ENCODE peak calls at places on chromosomes 4 and X, in seven cellular contexts. S is IMR-90, U is H1, D is H9, N is mesendoderm, B is mesenchymal stem cell, O is trophoblast cell. M is an unnamed sample.

GRCh38 chrX:53116101-53116500 is 22.2 kb downstream of the KANTR start:
- DNase-seq in S (peak), U (no peak), D (no peak), N (no peak), B (peak), O (no peak), M (no peak)

GRCh38 chr4:113294910-113295309 is 245.5 kb downstream of the ANK2 start:
- DNase-seq in S (no peak), U (no peak), D (no peak), N (no peak), B (no peak), O (no peak), M (no peak)

GRCh38 chrX:10404435-10404834 is 215.9 kb downstream of the MID1 start:
- DNase-seq in S (peak), U (no peak), D (no peak), N (no peak), B (no peak), O (no peak), M (no peak)

GRCh38 chrX:12471061-12471460 is 320.2 kb upstream of the PRPS2 start:
- DNase-seq in S (no peak), U (no peak), D (no peak), N (no peak), B (no peak), O (no peak), M (no peak)

GRCh38 chr4:80134936-80135701 is 62.1 kb upstream of the ANTXR2 start:
- DNase-seq in S (peak), U (no peak), D (no peak), N (peak), B (no peak), O (peak), M (no peak)

GRCh38 chrX:1150569-1151347 is 61.7 kb downstream of the CRLF2 start:
- DNase-seq in S (no peak), U (no peak), D (peak), N (no peak), B (no peak), O (no peak), M (no peak)

GRCh38 chr4:118955515-118955914 is 66.9 kb downstream of the SYNPO2 start:
- DNase-seq in S (no peak), U (no peak), D (no peak), N (no peak), B (no peak), O (no peak), M (no peak)

GRCh38 chrX:79413009-79413408 is 45.9 kb upstream of the ITM2A start:
- DNase-seq in S (peak), U (no peak), D (no peak), N (peak), B (no peak), O (no peak), M (no peak)

GRCh38 chr4:168887809-168888208 is 122.2 kb downstream of the CBR4 start:
- DNase-seq in S (no peak), U (no peak), D (no peak), N (peak), B (no peak), O (no peak), M (no peak)

GRCh38 chrX:23511783-23512182 is 155.5 kb upstream of the PRDX4 start:
- DNase-seq in S (no peak), U (no peak), D (no peak), N (no peak), B (no peak), O (no peak), M (no peak)

GRCh38 chrX:23513121-23513520 is 154.2 kb upstream of the PRDX4 start:
- DNase-seq in S (no peak), U (no peak), D (peak), N (peak), B (no peak), O (no peak), M (no peak)

GRCh38 chrX:23515028-23515427 is 152.3 kb upstream of the PRDX4 start:
- DNase-seq in S (no peak), U (no peak), D (no peak), N (no peak), B (no peak), O (no peak), M (no peak)

GRCh38 chrX:23509256-23509655 is 158.0 kb upstream of the PRDX4 start:
- DNase-seq in S (no peak), U (no peak), D (peak), N (peak), B (no peak), O (no peak), M (no peak)

DNA sequence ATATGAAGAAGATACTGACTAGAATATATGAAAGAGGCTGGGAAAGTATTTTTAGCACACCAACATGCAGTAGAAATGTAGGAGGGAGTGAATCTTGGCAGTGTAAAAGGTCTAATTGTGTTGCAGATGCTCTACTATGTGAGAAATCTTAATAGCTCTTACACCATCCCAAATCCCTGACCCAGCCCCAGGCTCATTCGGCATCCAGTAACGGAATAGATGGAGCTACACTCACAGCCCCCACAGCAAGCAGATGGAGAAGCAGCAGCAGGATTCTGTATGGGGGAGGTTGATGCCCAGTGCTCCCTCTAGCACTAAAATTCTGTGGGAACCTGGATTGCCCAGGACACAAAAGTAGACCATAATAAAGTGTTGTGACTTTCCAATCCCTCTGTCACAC is 153.2 kb upstream of the PRDX4 start:
- DNase-seq in S (no peak), U (no peak), D (no peak), N (no peak), B (no peak), O (no peak), M (no peak)
- H2BK5ac ChIP-seq in S (no peak), U (peak), D (no peak), N (no peak), B (no peak), O (no peak), M (no peak)

DNA sequence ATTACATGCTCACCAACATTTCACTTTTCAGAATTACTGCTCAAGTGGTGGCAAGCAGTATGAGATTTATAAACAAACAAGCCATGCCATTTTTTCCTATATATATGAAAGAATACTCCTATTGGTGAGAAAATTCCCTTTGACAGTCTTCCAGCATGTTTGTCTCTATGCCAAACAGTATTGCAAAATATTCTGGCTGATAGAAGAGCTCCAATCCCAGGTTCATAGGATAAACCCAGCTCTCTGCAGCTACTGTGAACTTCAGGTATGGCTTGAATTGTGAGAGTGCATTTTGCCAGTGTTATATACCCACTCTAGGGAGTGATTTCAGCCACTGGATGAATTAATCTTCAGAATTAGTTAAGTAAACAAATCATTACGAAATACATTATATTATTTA is 108.8 kb downstream of the MAGEC2 start:
- DNase-seq in S (no peak), U (no peak), D (no peak), N (no peak), B (no peak), O (no peak), M (no peak)
- H2BK120ac ChIP-seq in S (no peak), U (no peak), D (no peak), N (no peak), B (no peak), O (no peak), M (no peak)

GRCh38 chrX:46865281-46865680 is 28.4 kb downstream of the RP2 start:
- DNase-seq in S (peak), U (no peak), D (no peak), N (peak), B (peak), O (no peak), M (no peak)
- H2BK5ac ChIP-seq in S (peak), U (no peak), D (no peak), N (no peak), B (no peak), O (no peak), M (no peak)

DNA sequence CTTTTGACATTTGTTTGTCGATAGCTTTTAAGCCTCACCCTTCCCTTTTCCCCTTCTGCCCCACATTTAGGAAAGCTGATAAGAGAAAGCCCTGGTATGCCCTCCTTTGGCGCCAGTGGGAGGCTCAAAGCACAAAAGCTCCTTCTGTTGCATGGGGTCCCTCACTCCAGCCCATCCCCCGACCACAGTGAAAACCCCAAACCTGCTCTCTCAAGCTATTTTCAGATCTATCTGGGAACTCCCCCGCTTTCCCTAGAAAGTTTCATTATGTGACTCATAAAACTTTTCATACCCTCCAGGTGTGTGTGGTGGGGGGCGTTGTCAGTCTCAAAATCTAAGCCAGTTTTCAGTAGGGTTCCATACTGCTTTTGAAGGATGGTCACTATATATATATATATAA is 259.0 kb upstream of the PCDH7 start:
- DNase-seq in S (no peak), U (peak), D (peak), N (peak), B (no peak), O (no peak), M (no peak)
- H2BK120ac ChIP-seq in S (no peak), U (no peak), D (no peak), N (no peak), B (no peak), O (no peak), M (no peak)

DNA sequence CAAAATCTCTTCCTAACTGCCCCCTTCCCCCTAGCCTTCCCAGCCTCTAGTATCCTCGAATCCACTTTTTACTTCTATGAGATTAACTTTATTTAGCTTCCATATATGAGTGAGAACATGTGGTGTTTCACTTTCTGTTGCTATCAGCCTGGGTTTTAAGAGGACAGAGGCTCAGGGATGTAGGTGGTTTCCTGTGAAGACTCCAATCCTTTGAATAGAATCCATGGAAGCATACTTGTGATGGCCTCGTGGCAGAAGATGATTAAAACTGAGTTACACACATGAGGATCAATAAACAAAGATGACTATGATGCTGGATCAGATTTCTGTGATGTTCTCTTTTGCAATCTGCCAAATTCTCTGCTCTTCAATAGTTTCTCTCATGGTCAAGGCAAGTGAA is 29.8 kb downstream of the CD99L2 start:
- DNase-seq in S (peak), U (no peak), D (no peak), N (no peak), B (no peak), O (no peak), M (no peak)
- H2BK5ac ChIP-seq in S (no peak), U (no peak), D (no peak), N (no peak), B (no peak), O (no peak), M (no peak)

GRCh38 chr4:160514126-160514525 is 1411.2 kb downstream of the RAPGEF2 start:
- DNase-seq in S (no peak), U (no peak), D (no peak), N (no peak), B (no peak), O (no peak), M (no peak)
- H2BK120ac ChIP-seq in S (no peak), U (no peak), D (no peak), N (no peak), B (no peak), O (no peak), M (no peak)

GRCh38 chr4:153096344-153096743 is 107.9 kb upstream of the TRIM2 start:
- DNase-seq in S (no peak), U (no peak), D (no peak), N (no peak), B (no peak), O (no peak), M (no peak)
- H2BK5ac ChIP-seq in S (no peak), U (no peak), D (no peak), N (no peak), B (no peak), O (no peak), M (no peak)

DNA sequence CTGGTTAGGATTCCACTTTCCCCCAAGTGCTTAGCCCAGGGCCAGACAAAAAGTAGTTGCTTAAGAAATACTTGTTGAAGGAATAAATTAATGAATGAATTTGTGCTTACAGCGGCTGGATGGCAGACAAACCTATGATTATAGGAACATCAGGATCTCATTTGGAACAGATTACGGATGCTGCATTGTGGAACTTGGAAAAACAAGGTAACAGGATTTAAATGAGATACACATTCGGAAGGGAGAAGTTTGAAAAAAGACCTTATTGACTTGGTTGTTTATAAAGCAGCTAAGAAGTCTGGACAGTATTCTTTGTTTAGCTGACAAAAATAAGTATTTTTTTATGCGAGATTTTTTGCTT is 572 bp downstream of the EXOSC9 start:
- DNase-seq in S (no peak), U (no peak), D (no peak), N (no peak), B (no peak), O (no peak), M (no peak)
- H2BK120ac ChIP-seq in S (peak), U (no peak), D (no peak), N (no peak), B (no peak), O (no peak), M (no peak)